ENCODE peak calls at places on chromosome 19, in ten cellular contexts. O is body of pancreas, T is upper lobe of left lung, L is ascending aorta, P is thoracic aorta, I is GM23248, Q is fibroblast of lung, K is uterus, N is tibial nerve, E is mammary epithelial cell. A is an unnamed sample.

GRCh38 chr19:54607782-54608150 is 14.3 kb downstream of the LILRA1 start:
- DNase-seq in O (no peak), T (no peak), L (no peak), P (no peak), I (no peak), Q (no peak), K (no peak), N (no peak), E (no peak), A (no peak)

GRCh38 chr19:50155520-50156109 is 7.5 kb downstream of the IZUMO2 start:
- DNase-seq in O (no peak), T (no peak), L (no peak), P (no peak), I (no peak), Q (no peak), K (no peak), N (no peak), E (no peak), A (no peak)

GRCh38 chr19:12804051-12804450 is 2.2 kb downstream of the THSD8 start:
- DNase-seq in O (no peak), T (no peak), L (no peak), P (no peak), I (no peak), Q (no peak), K (no peak), N (no peak), E (no peak), A (no peak)

GRCh38 chr19:38073806-38074685 is 150.0 kb downstream of the DPF1 start:
- DNase-seq in O (no peak), T (no peak), L (no peak), P (no peak), I (no peak), Q (no peak), K (no peak), N (no peak), E (no peak), A (peak; percentile 36)

GRCh38 chr19:16420781-16421386 is 50.9 kb downstream of the EPS15L1 start:
- DNase-seq in O (no peak), T (no peak), L (no peak), P (no peak), I (no peak), Q (no peak), K (no peak), N (no peak), E (no peak), A (no peak)

GRCh38 chr19:3369337-3370213 is 3.2 kb downstream of the NFIC start:
- DNase-seq in O (peak; percentile 82), T (peak; percentile 77), L (peak; percentile 58), P (no peak), I (peak; percentile 89), Q (peak; percentile 60), K (peak; percentile 77), N (no peak), E (peak; percentile 56), A (no peak)

GRCh38 chr19:19113040-19113541 is 25.2 kb downstream of the TMEM161A start:
- DNase-seq in O (no peak), T (no peak), L (no peak), P (no peak), I (peak; percentile 64), Q (peak; percentile 30), K (no peak), N (no peak), E (no peak), A (no peak)

GRCh38 chr19:27776524-27776923 is 1436.4 kb downstream of the UQCRFS1 start:
- DNase-seq in O (no peak), T (no peak), L (no peak), P (no peak), I (no peak), Q (no peak), K (no peak), N (no peak), E (no peak), A (no peak)

GRCh38 chr19:18202759-18203407 is 959 bp downstream of the RAB3A start:
- DNase-seq in O (no peak), T (no peak), L (no peak), P (no peak), I (peak; percentile 43), Q (no peak), K (peak; percentile 46), N (no peak), E (peak; percentile 9), A (no peak)

GRCh38 chr19:5903054-5903501 is 512 bp downstream of the NDUFA11 start:
- DNase-seq in O (no peak), T (no peak), L (no peak), P (no peak), I (peak; percentile 84), Q (peak; percentile 59), K (no peak), N (no peak), E (peak; percentile 19), A (no peak)

GRCh38 chr19:2992958-2993357 is 15.6 kb downstream of the TLE6 start:
- DNase-seq in O (no peak), T (no peak), L (no peak), P (no peak), I (no peak), Q (no peak), K (no peak), N (no peak), E (no peak), A (no peak)

GRCh38 chr19:32465176-32465575 is 59.6 kb downstream of the DPY19L3 start:
- DNase-seq in O (no peak), T (no peak), L (no peak), P (no peak), I (no peak), Q (no peak), K (no peak), N (no peak), E (no peak), A (no peak)

GRCh38 chr19:44587863-44588752 is 25.3 kb upstream of the IGSF23 start:
- DNase-seq in O (no peak), T (no peak), L (no peak), P (no peak), I (peak; percentile 90), Q (peak; percentile 95), K (no peak), N (no peak), E (peak; percentile 74), A (no peak)

GRCh38 chr19:16899566-16900075 is 10.8 kb downstream of the F2RL3 start:
- DNase-seq in O (no peak), T (peak; percentile 45), L (no peak), P (no peak), I (peak; percentile 37), Q (no peak), K (no peak), N (no peak), E (peak; percentile 27), A (no peak)

GRCh38 chr19:20503536-20503935 is 62.0 kb downstream of the ZNF737 start:
- DNase-seq in O (peak; percentile 21), T (no peak), L (no peak), P (no peak), I (peak; percentile 27), Q (peak; percentile 52), K (peak; percentile 35), N (no peak), E (peak; percentile 46), A (no peak)

GRCh38 chr19:44050740-44051653 is 839 bp upstream of the ZNF223 start:
- DNase-seq in O (peak; percentile 28), T (peak; percentile 31), L (no peak), P (no peak), I (peak; percentile 41), Q (peak; percentile 2), K (no peak), N (no peak), E (peak; percentile 53), A (no peak)

GRCh38 chr19:16381756-16382401 is 57.3 kb downstream of the KLF2 start:
- DNase-seq in O (peak; percentile 62), T (no peak), L (peak; percentile 94), P (peak; percentile 90), I (peak; percentile 97), Q (no peak), K (peak; percentile 90), N (peak; percentile 89), E (no peak), A (no peak)

GRCh38 chr19:5580116-5580515 is 12.4 kb upstream of the TINCR start:
- DNase-seq in O (no peak), T (no peak), L (no peak), P (no peak), I (no peak), Q (no peak), K (no peak), N (no peak), E (no peak), A (no peak)

GRCh38 chr19:1938071-1938470 is 2.9 kb upstream of the CSNK1G2 start:
- DNase-seq in O (no peak), T (no peak), L (no peak), P (no peak), I (no peak), Q (no peak), K (no peak), N (no peak), E (no peak), A (no peak)
- H3K4me3 ChIP-seq in O (no peak overlapping the region), T (no peak overlapping the region), L (no peak overlapping the region), P (no peak overlapping the region), I (no peak overlapping the region), Q (no peak overlapping the region), K (no peak overlapping the region), N (no peak overlapping the region), E (no peak overlapping the region), A (no peak overlapping the region)

GRCh38 chr19:39919976-39920375 is 14.5 kb downstream of the FCGBP start:
- DNase-seq in O (no peak), T (no peak), L (no peak), P (no peak), I (no peak), Q (no peak), K (no peak), N (no peak), E (no peak), A (no peak)
- H3K4me1 ChIP-seq in O (no peaks in the 10 kb centered on the region), T (no peaks in the 10 kb centered on the region), L (no peaks in the 10 kb centered on the region), P (no peaks in the 10 kb centered on the region), I (no peaks in the 10 kb centered on the region), Q (no peaks in the 10 kb centered on the region), K (no peaks in the 10 kb centered on the region), N (no peaks in the 10 kb centered on the region), E (no peaks in the 10 kb centered on the region), A (no peaks in the 10 kb centered on the region)

DNA sequence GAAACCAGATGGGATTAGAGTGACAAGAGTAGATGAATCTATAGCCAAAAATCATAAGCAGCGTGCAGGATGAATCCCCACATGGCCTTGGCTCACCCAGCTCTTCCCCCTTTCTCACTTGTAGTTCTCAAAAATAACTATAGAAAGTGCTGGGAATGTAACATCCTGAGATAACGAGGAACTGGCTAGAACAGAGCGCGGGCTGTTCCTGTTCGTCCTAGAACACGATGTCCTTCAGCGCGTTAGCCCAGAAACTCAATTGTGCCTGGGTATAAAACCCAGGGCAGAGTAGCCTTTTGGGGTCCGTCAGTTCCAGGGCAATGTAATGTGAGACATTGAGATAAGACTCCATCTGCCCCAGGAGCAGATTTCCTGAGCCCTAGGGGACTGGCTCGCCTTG is 326.2 kb downstream of the TSHZ3 start:
- DNase-seq in O (no peak), T (no peak), L (no peak), P (no peak), I (no peak), Q (no peak), K (no peak), N (no peak), E (no peak), A (no peak)
- H3K4me3 ChIP-seq in O (no peak overlapping the region), T (no peak overlapping the region), L (no peak overlapping the region), P (no peak overlapping the region), I (no peak overlapping the region), Q (no peak overlapping the region), K (no peak overlapping the region), N (no peak overlapping the region), E (no peak overlapping the region), A (no peak overlapping the region)

GRCh38 chr19:47005873-47006272 is 13.8 kb upstream of the NPAS1 start:
- DNase-seq in O (no peak), T (no peak), L (no peak), P (no peak), I (no peak), Q (no peak), K (no peak), N (no peak), E (no peak), A (no peak)
- H3K4me1 ChIP-seq in O (peaks cover 6% of the 10 kb centered on the region), T (peaks cover 9% of the 10 kb centered on the region), L (peaks cover 3% of the 10 kb centered on the region), P (no peaks in the 10 kb centered on the region), I (no peaks in the 10 kb centered on the region), Q (no peaks in the 10 kb centered on the region), K (no peaks in the 10 kb centered on the region), N (no peaks in the 10 kb centered on the region), E (peaks cover 7% of the 10 kb centered on the region), A (peaks cover 13% of the 10 kb centered on the region)